ENCODE peak calls at places on chromosomes 12 and 14, in five cellular contexts. J, W, P, Z and S are unnamed samples.

GRCh38 chr12:88298761-88299242 is 156.7 kb downstream of the TMTC3 start:
- DNase-seq in J (no peak), W (peak; percentile 97), P (no peak), Z (peak; percentile 99), S (no peak)

GRCh38 chr12:52876371-52876770 is 27.6 kb upstream of the KRT78 start:
- DNase-seq in J (no peak), W (peak; percentile 95), P (no peak), Z (no peak), S (no peak)

GRCh38 chr12:57765698-57766463 is 997 bp downstream of the CYP27B1 start:
- DNase-seq in J (no peak), W (peak; percentile 31), P (no peak), Z (no peak), S (no peak)

GRCh38 chr12:53836119-53836655 is 84.4 kb upstream of the CISTR start:
- DNase-seq in J (no peak), W (no peak), P (no peak), Z (no peak), S (no peak)

GRCh38 chr12:93020225-93020997 is 91.3 kb upstream of the EEA1 start:
- DNase-seq in J (peak; percentile 25), W (peak; percentile 76), P (no peak), Z (no peak), S (no peak)

GRCh38 chr14:34325493-34325892 is 136.5 kb downstream of the SPTSSA start:
- DNase-seq in J (no peak), W (no peak), P (no peak), Z (no peak), S (no peak)

GRCh38 chr14:103408491-103409155 is 23.4 kb downstream of the MARK3 start:
- DNase-seq in J (no peak), W (no peak), P (no peak), Z (peak; percentile 47), S (no peak)

GRCh38 chr14:69964841-69965240 is 85.6 kb downstream of the SMOC1 start:
- DNase-seq in J (no peak), W (peak; percentile 77), P (no peak), Z (no peak), S (no peak)

GRCh38 chr14:70735043-70735442 is 74.3 kb downstream of the MAP3K9 start:
- DNase-seq in J (peak; percentile 3), W (no peak), P (no peak), Z (no peak), S (no peak)

GRCh38 chr12:124177276-124177950 is 117.5 kb upstream of the RFLNA start:
- DNase-seq in J (no peak), W (no peak), P (no peak), Z (no peak), S (no peak)

GRCh38 chr12:52816189-52816588 is 2.3 kb upstream of the KRT4 start:
- DNase-seq in J (no peak), W (no peak), P (no peak), Z (no peak), S (no peak)

GRCh38 chr12:89497005-89497404 is 27.6 kb downstream of the GALNT4 start:
- DNase-seq in J (no peak), W (no peak), P (no peak), Z (no peak), S (no peak)

GRCh38 chr14:51677276-51677675 is 25.6 kb downstream of the FRMD6 start:
- DNase-seq in J (no peak), W (no peak), P (no peak), Z (peak; percentile 83), S (no peak)

GRCh38 chr14:77151918-77152588 is 10.5 kb upstream of the ZDHHC22 start:
- DNase-seq in J (peak; percentile 77), W (peak; percentile 52), P (no peak), Z (peak; percentile 6), S (no peak)

GRCh38 chr12:6336079-6336858 is 5.6 kb downstream of the TNFRSF1A start:
- DNase-seq in J (no peak), W (peak; percentile 99), P (peak; percentile 90), Z (peak; percentile 100), S (no peak)

GRCh38 chr12:8687846-8688601 is 9.8 kb upstream of the RIMKLB start:
- DNase-seq in J (no peak), W (peak; percentile 84), P (no peak), Z (peak; percentile 97), S (no peak)

GRCh38 chr12:102896067-102896466 is 21.0 kb downstream of the PAH start:
- DNase-seq in J (no peak), W (no peak), P (no peak), Z (no peak), S (no peak)

GRCh38 chr14:39228509-39229221 is 5.0 kb upstream of the MIA2 start:
- DNase-seq in J (no peak), W (no peak), P (no peak), Z (no peak), S (no peak)

GRCh38 chr12:78797201-78797931 is 67.2 kb upstream of the SYT1 start:
- DNase-seq in J (no peak), W (peak; percentile 25), P (no peak), Z (peak; percentile 78), S (no peak)

GRCh38 chr12:127083028-127083949 is 1183.7 kb upstream of the TMEM132C start:
- DNase-seq in J (peak; percentile 70), W (peak; percentile 83), P (peak; percentile 52), Z (peak; percentile 79), S (no peak)

GRCh38 chr12:92914170-92914569 is 14.9 kb downstream of the EEA1 start:
- DNase-seq in J (no peak), W (no peak), P (no peak), Z (no peak), S (no peak)

GRCh38 chr14:100825691-100826331 is at the start of gene MEG3:
- DNase-seq in J (no peak), W (peak; percentile 37), P (no peak), Z (peak; percentile 70), S (no peak)

GRCh38 chr14:52683985-52684520 is 11.3 kb downstream of the ERO1A start:
- DNase-seq in J (no peak), W (no peak), P (no peak), Z (no peak), S (no peak)

GRCh38 chr14:56244138-56244789 is 126.1 kb downstream of the PELI2 start:
- DNase-seq in J (no peak), W (peak; percentile 65), P (no peak), Z (peak; percentile 90), S (no peak)

GRCh38 chr14:100030441-100031153 is 34.6 kb upstream of the EVL start:
- DNase-seq in J (no peak), W (peak; percentile 92), P (no peak), Z (peak; percentile 97), S (no peak)

GRCh38 chr14:104263671-104264358 is 125.4 kb downstream of the KIF26A start:
- DNase-seq in J (peak; percentile 55), W (no peak), P (no peak), Z (no peak), S (no peak)

GRCh38 chr12:95102916-95103671 is 29.7 kb upstream of the NR2C1 start:
- DNase-seq in J (no peak), W (peak; percentile 99), P (peak; percentile 81), Z (peak; percentile 92), S (no peak)

GRCh38 chr12:12449533-12450025 is 92.7 kb downstream of the BORCS5 start:
- DNase-seq in J (peak; percentile 23), W (peak; percentile 96), P (peak; percentile 12), Z (no peak), S (no peak)

GRCh38 chr14:68333265-68333664 is 459.6 kb downstream of the ZFP36L1 start:
- DNase-seq in J (no peak), W (no peak), P (no peak), Z (no peak), S (no peak)